ENCODE peak calls at places on chromosomes 6 and 20, in four cellular contexts. B, Q, D and W are unnamed samples.

GRCh38 chr20:8310618-8311017 is 178.6 kb downstream of the PLCB1 start:
- DNase-seq in B (no peak), Q (no peak), D (no peak), W (no peak)

GRCh38 chr6:36111526-36111925 is 18.8 kb upstream of the MAPK13 start:
- DNase-seq in Q (no peak), B (no peak), D (no peak), W (no peak)

GRCh38 chr20:61842011-61842410 is 223.7 kb downstream of the TAF4 start:
- DNase-seq in B (no peak), Q (no peak), D (no peak), W (no peak)

GRCh38 chr6:15245361-15246216 is at the start of gene JARID2:
- DNase-seq in Q (peak; percentile 98), D (peak; percentile 97), B (peak; percentile 94), W (peak; percentile 96)

GRCh38 chr6:18509871-18510643 is 122.9 kb downstream of the RNF144B start:
- DNase-seq in D (no peak), Q (no peak), B (peak; percentile 3), W (no peak)

GRCh38 chr6:15444081-15444731 is 198.3 kb downstream of the JARID2 start:
- DNase-seq in Q (no peak), B (no peak), D (no peak), W (no peak)

GRCh38 chr6:128209771-128210170 is 308.9 kb upstream of the THEMIS start:
- DNase-seq in B (peak; percentile 90), D (no peak), Q (no peak), W (no peak)

GRCh38 chr20:48754269-48754668 is 73.5 kb downstream of the PREX1 start:
- DNase-seq in B (no peak), Q (no peak), D (no peak), W (no peak)

GRCh38 chr20:63498950-63499332 is at the start of gene EEF1A2:
- DNase-seq in D (peak; percentile 31), B (no peak), Q (no peak), W (no peak)

GRCh38 chr20:58547527-58548475 is 32.6 kb upstream of the APCDD1L start:
- DNase-seq in B (peak; percentile 83), D (peak; percentile 8), Q (no peak), W (no peak)

GRCh38 chr20:11432407-11432806 is 485.3 kb upstream of the BTBD3 start:
- DNase-seq in Q (no peak), D (no peak), B (peak; percentile 90), W (peak; percentile 92)

GRCh38 chr20:1895674-1896496 is 678 bp downstream of the SIRPA start:
- DNase-seq in D (peak; percentile 43), B (no peak), Q (peak; percentile 57), W (peak; percentile 44)

GRCh38 chr6:31351734-31352496 is 5.1 kb downstream of the HLA-B start:
- DNase-seq in Q (no peak), D (no peak), B (no peak), W (no peak)

GRCh38 chr6:139820191-139820590 is 445.7 kb upstream of the CITED2 start:
- DNase-seq in B (peak; percentile 83), D (no peak), Q (no peak), W (peak; percentile 8)

GRCh38 chr6:118810420-118811027 is 83.4 kb upstream of the ASF1A start:
- DNase-seq in Q (peak; percentile 41), B (no peak), D (no peak), W (no peak)

GRCh38 chr6:46688117-46688965 is 656 bp downstream of the TDRD6 start:
- DNase-seq in B (no peak), D (peak; percentile 36), Q (peak; percentile 18), W (no peak)

GRCh38 chr20:50014570-50015562 is 32.1 kb downstream of the SNAI1 start:
- DNase-seq in B (no peak), Q (peak; percentile 31), D (no peak), W (no peak)

GRCh38 chr6:160128879-160129516 is 7.4 kb downstream of the SLC22A1 start:
- DNase-seq in Q (no peak), D (no peak), B (no peak), W (no peak)

GRCh38 chr6:57301755-57302154 is 15.7 kb upstream of the PRIM2 start:
- DNase-seq in D (no peak), B (no peak), Q (no peak), W (no peak)

GRCh38 chr6:21523652-21524051 is 69.9 kb upstream of the SOX4 start:
- DNase-seq in D (no peak), Q (no peak), B (no peak), W (no peak)

GRCh38 chr6:7311920-7312615 is 931 bp downstream of the SSR1 start:
- DNase-seq in B (peak; percentile 27), D (no peak), Q (peak; percentile 31), W (peak; percentile 40)

GRCh38 chr20:9054176-9054575 is 14.7 kb upstream of the PLCB4 start:
- DNase-seq in D (no peak), B (peak; percentile 67), Q (no peak), W (no peak)

GRCh38 chr20:51022803-51023616 is at the start of gene KCNG1:
- DNase-seq in B (peak; percentile 55), Q (peak; percentile 92), D (peak; percentile 86), W (peak; percentile 76)

GRCh38 chr6:103081126-103081525 is 1687.6 kb downstream of the GRIK2 start:
- DNase-seq in Q (no peak), B (no peak), D (no peak), W (no peak)

DNA sequence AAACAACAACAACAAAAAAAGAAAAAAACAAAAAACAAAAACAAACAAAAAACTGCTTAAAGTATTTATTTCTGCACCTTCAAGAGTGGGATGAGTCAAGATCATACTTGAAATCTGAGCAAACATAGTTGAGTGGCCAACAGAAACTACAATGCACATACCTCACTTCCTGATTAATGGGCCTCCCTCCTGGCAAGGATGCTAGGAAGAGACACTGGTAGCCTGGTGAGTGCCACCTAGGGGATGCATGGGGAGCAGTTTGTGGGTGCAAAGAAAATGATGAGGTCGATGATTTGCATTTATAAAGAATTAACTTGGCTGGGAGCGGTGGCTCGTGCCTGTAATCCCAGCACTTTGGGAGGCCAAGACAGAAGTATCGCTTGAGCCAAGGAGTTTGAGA is 808.1 kb downstream of the MAFB start:
- DNase-seq in B (peak; percentile 38), D (peak; percentile 36), Q (peak; percentile 50), W (peak; percentile 62)
- TF ChIP-seq CTCF in B (peak; percentile 13), D (peak; percentile 52), Q (peak; percentile 51), W (peak; percentile 32)

GRCh38 chr20:22322513-22322912 is 261.9 kb downstream of the FOXA2 start:
- DNase-seq in Q (no peak), D (no peak), B (no peak), W (no peak)
- H3K4me2 ChIP-seq in Q (no peak overlapping the region), D (no peak overlapping the region), B (no peak overlapping the region), W (no peak overlapping the region)

GRCh38 chr6:138774370-138774769 is 801 bp downstream of the CCDC28A start:
- DNase-seq in Q (no peak), D (no peak), B (no peak), W (no peak)
- H2AFZ ChIP-seq in Q (peak overlapping the region; percentile 87), D (no peak overlapping the region), B (peak overlapping the region; percentile 96), W (peak overlapping the region; percentile 99)

DNA sequence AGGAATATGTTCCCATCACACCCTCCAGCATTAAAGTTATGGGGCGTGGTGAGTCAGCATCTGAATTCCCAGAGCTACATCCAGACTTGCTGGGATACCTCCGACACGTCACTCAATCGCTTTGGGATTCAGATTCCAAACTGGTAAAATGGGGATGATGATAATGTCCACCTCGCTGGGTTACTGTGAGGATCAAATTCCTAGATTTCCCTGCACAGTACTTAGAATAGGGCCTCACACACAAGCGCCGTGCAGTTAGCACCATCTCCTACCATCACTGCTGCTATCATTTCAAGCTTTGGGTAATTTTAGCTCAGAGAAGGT is 107.2 kb downstream of the SULF2 start:
- DNase-seq in D (no peak), Q (no peak), B (no peak), W (no peak)
- TF ChIP-seq CTCF in D (no peak), Q (no peak), B (no peak), W (no peak)

GRCh38 chr6:26183237-26183580 is 96.0 kb downstream of the HFE start:
- DNase-seq in B (no peak), D (no peak), Q (peak; percentile 82), W (no peak)

GRCh38 chr6:26185004-26185403 is 97.8 kb downstream of the HFE start:
- DNase-seq in B (no peak), D (no peak), Q (no peak), W (no peak)

GRCh38 chr6:26185802-26186201 is 98.6 kb downstream of the HFE start:
- DNase-seq in D (no peak), B (no peak), Q (no peak), W (no peak)

GRCh38 chr6:26183581-26184408 is 96.6 kb downstream of the HFE start:
- DNase-seq in D (peak; percentile 78), B (peak; percentile 88), Q (peak; percentile 92), W (peak; percentile 85)

GRCh38 chr6:26184492-26184891 is 97.3 kb downstream of the HFE start:
- DNase-seq in Q (no peak), B (no peak), D (no peak), W (no peak)
- H3K4me2 ChIP-seq in Q (peak overlapping the region; percentile 90), B (peak overlapping the region; percentile 87), D (peak overlapping the region; percentile 54), W (peak overlapping the region; percentile 69)

GRCh38 chr6:74780831-74781230 is 425.0 kb downstream of the COL12A1 start:
- DNase-seq in B (no peak), D (no peak), Q (no peak), W (no peak)
- H2AFZ ChIP-seq in B (no peak overlapping the region), D (no peak overlapping the region), Q (no peak overlapping the region), W (no peak overlapping the region)

DNA sequence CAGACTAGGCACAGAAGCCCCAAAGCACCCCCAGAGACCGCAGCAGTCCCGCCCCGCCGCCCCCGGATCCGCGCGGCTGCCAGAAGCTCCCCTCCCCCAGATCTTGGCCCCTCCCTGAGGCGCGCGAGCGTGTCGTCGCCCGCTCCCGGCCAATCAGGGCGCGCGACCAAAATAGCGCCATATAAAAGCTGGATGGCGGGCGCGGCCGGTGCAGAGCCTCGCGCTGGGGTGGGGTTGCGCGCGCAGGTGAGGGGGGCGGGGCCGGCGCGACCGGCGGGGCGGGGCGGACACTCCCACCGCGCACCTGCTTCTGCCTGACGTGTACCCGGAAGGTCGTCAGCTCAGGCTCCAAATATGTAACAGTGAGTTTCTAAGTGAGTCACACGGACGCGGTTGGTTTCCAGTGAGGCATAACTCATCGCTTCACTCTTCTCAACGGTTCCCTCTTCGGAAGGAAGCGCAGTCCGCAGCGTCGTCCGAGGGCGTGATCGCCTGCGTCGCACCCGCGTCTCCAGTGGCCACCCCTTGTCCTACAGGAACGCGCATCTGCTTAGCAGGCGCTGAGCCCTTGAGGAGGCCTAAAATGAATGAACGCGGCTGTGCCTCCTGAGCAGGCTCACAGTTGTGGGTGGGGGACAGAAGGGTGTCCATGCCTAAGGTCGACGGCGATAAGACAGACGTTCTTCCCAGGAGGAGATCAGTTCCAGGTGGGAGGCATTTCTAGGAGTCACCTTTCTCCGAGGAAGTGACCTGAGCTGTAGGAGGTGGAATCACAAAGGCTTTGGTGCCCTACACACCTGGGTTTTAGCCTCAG is 50.6 kb upstream of the EZR start:
- DNase-seq in D (peak; percentile 97), Q (peak; percentile 97), B (peak; percentile 95), W (peak; percentile 99)
- TF ChIP-seq CTCF in D (peak; percentile 35), Q (no peak), B (peak; percentile 4), W (peak; percentile 50)